ENCODE peak calls at places on chromosome 18, in four cellular contexts. One of them, this sample, is unnamed.

GRCh38 chr18:10015288-10015701 is 101.5 kb downstream of the VAPA start:
- DNase-seq in adrenal gland: no peak
- DNase-seq in mesothelial cell of epicardium: no peak
- DNase-seq in tibial artery: no peak
- DNase-seq in this sample: no peak

GRCh38 chr18:42574871-42575270 is 540.6 kb downstream of the RIT2 start:
- DNase-seq in tibial artery: no peak
- DNase-seq in mesothelial cell of epicardium: no peak
- DNase-seq in adrenal gland: no peak
- DNase-seq in this sample: no peak

GRCh38 chr18:40607741-40608140 is 1347.3 kb upstream of the PIK3C3 start:
- DNase-seq in tibial artery: no peak
- DNase-seq in adrenal gland: no peak
- DNase-seq in mesothelial cell of epicardium: no peak
- DNase-seq in this sample: no peak

GRCh38 chr18:23772327-23772920 is 83.2 kb downstream of the LAMA3 start:
- DNase-seq in mesothelial cell of epicardium: no peak
- DNase-seq in adrenal gland: no peak
- DNase-seq in tibial artery: no peak
- DNase-seq in this sample: no peak

GRCh38 chr18:56175309-56175708 is 463.1 kb downstream of the TXNL1 start:
- DNase-seq in adrenal gland: no peak
- DNase-seq in tibial artery: no peak
- DNase-seq in mesothelial cell of epicardium: no peak
- DNase-seq in this sample: no peak

GRCh38 chr18:23165271-23165670 is 30.0 kb downstream of the CABLES1 start:
- DNase-seq in tibial artery: no peak
- DNase-seq in mesothelial cell of epicardium: no peak
- DNase-seq in adrenal gland: no peak
- DNase-seq in this sample: no peak

GRCh38 chr18:77711096-77711495 is 461.4 kb downstream of the GALR1 start:
- DNase-seq in adrenal gland: no peak
- DNase-seq in tibial artery: no peak
- DNase-seq in mesothelial cell of epicardium: no peak
- DNase-seq in this sample: no peak

GRCh38 chr18:26456070-26456491 is 92.3 kb downstream of the KCTD1 start:
- DNase-seq in adrenal gland: no peak
- DNase-seq in mesothelial cell of epicardium: no peak
- DNase-seq in tibial artery: no peak
- DNase-seq in this sample: no peak

GRCh38 chr18:50374170-50374752 is 585 bp upstream of the SKA1 start:
- DNase-seq in mesothelial cell of epicardium: no peak
- DNase-seq in adrenal gland: no peak
- DNase-seq in tibial artery: no peak
- DNase-seq in this sample: no peak

GRCh38 chr18:12014091-12014490 is 32.8 kb downstream of the IMPA2 start:
- DNase-seq in mesothelial cell of epicardium: no peak
- DNase-seq in tibial artery: no peak
- DNase-seq in adrenal gland: no peak
- DNase-seq in this sample: no peak

GRCh38 chr18:68399721-68400120 is 315.2 kb downstream of the TMX3 start:
- DNase-seq in adrenal gland: no peak
- DNase-seq in tibial artery: no peak
- DNase-seq in mesothelial cell of epicardium: no peak
- DNase-seq in this sample: no peak

GRCh38 chr18:48504819-48505218 is 34.0 kb upstream of the CTIF start:
- DNase-seq in mesothelial cell of epicardium: no peak
- DNase-seq in adrenal gland: no peak
- DNase-seq in tibial artery: no peak
- DNase-seq in this sample: no peak

GRCh38 chr18:39455300-39455699 is 1889.7 kb upstream of the CELF4 start:
- DNase-seq in mesothelial cell of epicardium: no peak
- DNase-seq in tibial artery: no peak
- DNase-seq in adrenal gland: no peak
- DNase-seq in this sample: no peak

GRCh38 chr18:36814994-36815393 is 13.8 kb downstream of the TPGS2 start:
- DNase-seq in adrenal gland: no peak
- DNase-seq in tibial artery: no peak
- DNase-seq in mesothelial cell of epicardium: no peak
- DNase-seq in this sample: no peak

GRCh38 chr18:60372598-60372997 is at the start of gene MC4R:
- DNase-seq in adrenal gland: no peak
- DNase-seq in tibial artery: no peak
- DNase-seq in mesothelial cell of epicardium: peak
- DNase-seq in this sample: no peak

GRCh38 chr18:56891116-56891515 is 240.0 kb downstream of the WDR7 start:
- DNase-seq in adrenal gland: no peak
- DNase-seq in mesothelial cell of epicardium: no peak
- DNase-seq in tibial artery: no peak
- DNase-seq in this sample: no peak

GRCh38 chr18:68299906-68300305 is 415.0 kb downstream of the TMX3 start:
- DNase-seq in mesothelial cell of epicardium: no peak
- DNase-seq in adrenal gland: no peak
- DNase-seq in tibial artery: no peak
- DNase-seq in this sample: no peak

GRCh38 chr18:68263481-68263880 is 451.4 kb downstream of the TMX3 start:
- DNase-seq in tibial artery: no peak
- DNase-seq in adrenal gland: no peak
- DNase-seq in mesothelial cell of epicardium: no peak
- DNase-seq in this sample: no peak

GRCh38 chr18:43877922-43878321 is 600.6 kb upstream of the SYT4 start:
- DNase-seq in tibial artery: no peak
- DNase-seq in adrenal gland: no peak
- DNase-seq in mesothelial cell of epicardium: no peak
- DNase-seq in this sample: no peak

GRCh38 chr18:59546164-59546563 is 151.1 kb downstream of the CCBE1 start:
- DNase-seq in tibial artery: no peak
- DNase-seq in mesothelial cell of epicardium: no peak
- DNase-seq in adrenal gland: peak
- DNase-seq in this sample: no peak

GRCh38 chr18:12946549-12947354 is 1.1 kb upstream of the SEH1L start:
- DNase-seq in mesothelial cell of epicardium: peak
- DNase-seq in tibial artery: no peak
- DNase-seq in adrenal gland: peak
- DNase-seq in this sample: no peak

GRCh38 chr18:58176915-58177717 is 133.1 kb downstream of the NEDD4L start:
- DNase-seq in tibial artery: no peak
- DNase-seq in adrenal gland: peak
- DNase-seq in mesothelial cell of epicardium: no peak
- DNase-seq in this sample: no peak

GRCh38 chr18:7512326-7512725 is 54.8 kb upstream of the PTPRM start:
- DNase-seq in mesothelial cell of epicardium: no peak
- DNase-seq in adrenal gland: no peak
- DNase-seq in tibial artery: no peak
- DNase-seq in this sample: no peak

GRCh38 chr18:27750014-27750413 is 426.9 kb downstream of the CDH2 start:
- DNase-seq in adrenal gland: peak
- DNase-seq in mesothelial cell of epicardium: no peak
- DNase-seq in tibial artery: no peak
- DNase-seq in this sample: no peak

GRCh38 chr18:26956894-26957293 is 91.4 kb upstream of the AQP4 start:
- DNase-seq in tibial artery: no peak
- DNase-seq in mesothelial cell of epicardium: no peak
- DNase-seq in adrenal gland: no peak
- DNase-seq in this sample: no peak

GRCh38 chr18:12313530-12314245 is 5.6 kb downstream of the TUBB6 start:
- DNase-seq in adrenal gland: no peak
- DNase-seq in mesothelial cell of epicardium: no peak
- DNase-seq in tibial artery: no peak
- DNase-seq in this sample: no peak

GRCh38 chr18:13449651-13450050 is 231.1 kb downstream of the LDLRAD4 start:
- DNase-seq in adrenal gland: no peak
- DNase-seq in mesothelial cell of epicardium: no peak
- DNase-seq in tibial artery: no peak
- DNase-seq in this sample: no peak

GRCh38 chr18:31687529-31687928 is 3.1 kb upstream of the B4GALT6 start:
- DNase-seq in adrenal gland: no peak
- DNase-seq in mesothelial cell of epicardium: no peak
- DNase-seq in tibial artery: no peak
- DNase-seq in this sample: no peak
- TF ChIP-seq CTCF in adrenal gland: peak
- TF ChIP-seq CTCF in mesothelial cell of epicardium: peak
- TF ChIP-seq CTCF in tibial artery: no peak
- TF ChIP-seq CTCF in this sample: no peak

DNA sequence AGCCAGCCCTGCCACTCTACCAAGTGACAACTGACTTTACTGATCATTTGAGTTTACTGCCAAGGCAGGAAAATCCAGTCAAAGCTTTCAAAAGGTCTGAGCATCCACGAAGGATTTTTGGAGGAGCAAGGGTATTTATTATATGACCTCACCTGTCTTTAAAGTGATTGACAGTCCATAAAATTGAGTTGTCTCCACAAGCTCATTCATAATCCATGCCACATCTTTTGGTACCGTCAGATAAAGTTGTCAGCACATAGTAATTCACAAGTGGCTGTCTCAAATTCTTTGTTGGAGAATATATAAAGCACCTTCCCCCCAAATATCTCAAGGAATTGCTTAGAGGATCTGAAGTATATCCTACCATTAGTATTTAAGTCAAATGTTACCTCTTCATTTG is 240.5 kb downstream of the METTL4 start:
- DNase-seq in adrenal gland: no peak
- DNase-seq in mesothelial cell of epicardium: no peak
- DNase-seq in tibial artery: no peak
- DNase-seq in this sample: no peak
- TF ChIP-seq CTCF in adrenal gland: no peak
- TF ChIP-seq CTCF in mesothelial cell of epicardium: no peak
- TF ChIP-seq CTCF in tibial artery: no peak
- TF ChIP-seq CTCF in this sample: no peak

GRCh38 chr18:66495844-66496243 is 108.0 kb downstream of the CDH19 start:
- DNase-seq in tibial artery: no peak
- DNase-seq in mesothelial cell of epicardium: peak
- DNase-seq in adrenal gland: peak
- DNase-seq in this sample: no peak
- TF ChIP-seq CTCF in tibial artery: peak
- TF ChIP-seq CTCF in mesothelial cell of epicardium: peak
- TF ChIP-seq CTCF in adrenal gland: no peak
- TF ChIP-seq CTCF in this sample: no peak

DNA sequence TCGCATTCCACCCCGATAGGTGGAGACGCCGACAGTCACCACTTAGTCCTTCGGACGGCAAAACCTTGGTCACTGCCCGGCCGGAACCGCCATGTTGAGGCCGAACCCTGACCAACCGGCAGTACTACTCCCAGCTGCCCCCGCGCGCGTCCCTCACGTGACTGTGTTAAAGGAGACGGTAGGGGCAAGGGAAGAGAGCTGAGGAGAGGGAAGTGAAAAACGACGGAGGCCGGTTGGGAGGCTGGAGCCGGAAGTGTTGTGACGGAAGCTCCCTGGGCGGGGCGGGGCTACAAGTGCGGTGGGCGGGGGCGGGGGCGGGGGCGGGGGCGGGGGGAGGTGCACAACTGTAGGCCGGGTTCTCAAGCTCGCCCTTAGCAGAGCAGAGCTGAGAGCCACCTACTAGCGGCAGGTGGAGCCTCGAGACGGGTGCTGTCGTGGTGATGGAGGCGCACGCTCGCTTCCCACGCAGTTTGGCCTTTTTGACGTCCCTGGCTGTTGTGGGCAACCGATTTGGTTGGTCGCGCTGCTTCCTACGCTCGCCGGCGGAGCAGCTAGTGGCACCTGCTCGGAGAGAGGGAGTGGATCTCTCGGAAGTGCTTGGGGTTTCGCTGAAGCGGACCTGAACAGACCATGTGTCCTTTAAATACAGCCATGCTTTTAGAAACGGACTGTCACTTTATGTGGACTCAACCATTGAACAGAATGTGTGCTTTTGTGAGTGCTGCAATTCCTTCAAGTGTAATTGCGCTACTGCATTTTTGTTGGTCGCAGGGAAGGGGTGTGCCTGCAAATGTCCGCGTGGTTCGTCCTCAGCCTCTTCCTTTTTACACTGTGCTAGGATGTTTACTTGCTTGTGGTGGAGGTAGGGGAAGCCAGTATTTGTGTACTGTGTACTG is at the start of gene TRAPPC8:
- DNase-seq in tibial artery: peak
- DNase-seq in mesothelial cell of epicardium: peak
- DNase-seq in adrenal gland: peak
- DNase-seq in this sample: peak
- TF ChIP-seq CTCF in tibial artery: no peak
- TF ChIP-seq CTCF in mesothelial cell of epicardium: no peak
- TF ChIP-seq CTCF in adrenal gland: no peak
- TF ChIP-seq CTCF in this sample: peak

GRCh38 chr18:61503688-61504087 is 170.5 kb downstream of the CDH20 start:
- DNase-seq in tibial artery: no peak
- DNase-seq in adrenal gland: no peak
- DNase-seq in mesothelial cell of epicardium: no peak
- DNase-seq in this sample: no peak
- TF ChIP-seq CTCF in tibial artery: no peak
- TF ChIP-seq CTCF in adrenal gland: no peak
- TF ChIP-seq CTCF in mesothelial cell of epicardium: no peak
- TF ChIP-seq CTCF in this sample: no peak

GRCh38 chr18:44968336-44968735 is 287.6 kb downstream of the SETBP1 start:
- DNase-seq in tibial artery: no peak
- DNase-seq in adrenal gland: no peak
- DNase-seq in mesothelial cell of epicardium: no peak
- DNase-seq in this sample: no peak
- TF ChIP-seq CTCF in tibial artery: no peak
- TF ChIP-seq CTCF in adrenal gland: no peak
- TF ChIP-seq CTCF in mesothelial cell of epicardium: no peak
- TF ChIP-seq CTCF in this sample: no peak

This sample was measured in CD4-positive, alpha-beta T cell.